ENCODE peak calls at places on chromosomes 1 and 21, in six cellular contexts. J, P, D, H, T and L are unnamed samples.

GRCh38 chr1:237562247-237562823 is 328.4 kb downstream of the ZP4 start:
- DNase-seq in J (peak), P (peak), D (peak), H (peak), T (peak), L (no peak)

GRCh38 chr1:115955228-115955627 is 21.1 kb upstream of the SLC22A15 start:
- DNase-seq in J (no peak), P (no peak), D (no peak), H (no peak), T (no peak), L (no peak)

GRCh38 chr1:207088161-207088560 is 499 bp upstream of the C4BPB start:
- DNase-seq in J (no peak), P (no peak), D (no peak), H (peak), T (no peak), L (no peak)

GRCh38 chr1:33010946-33011731 is 25.5 kb downstream of the AK2 start:
- DNase-seq in J (no peak), P (peak), D (no peak), H (no peak), T (no peak), L (no peak)

GRCh38 chr1:182786223-182787001 is 3.2 kb upstream of the NPL start:
- DNase-seq in J (peak), P (peak), D (peak), H (no peak), T (no peak), L (peak)

GRCh38 chr1:168615965-168616364 is 39.6 kb downstream of the XCL1 start:
- DNase-seq in J (no peak), P (no peak), D (no peak), H (no peak), T (no peak), L (no peak)

GRCh38 chr1:88484862-88485261 is 199.2 kb upstream of the PKN2 start:
- DNase-seq in J (no peak), P (no peak), D (no peak), H (no peak), T (no peak), L (no peak)

GRCh38 chr1:245501635-245502034 is 346.9 kb downstream of the KIF26B start:
- DNase-seq in J (no peak), P (no peak), D (no peak), H (no peak), T (no peak), L (no peak)

GRCh38 chr1:183040600-183040999 is 17.4 kb downstream of the LAMC1 start:
- DNase-seq in J (no peak), P (no peak), D (no peak), H (no peak), T (no peak), L (no peak)

GRCh38 chr1:110756506-110756905 is 81.8 kb upstream of the KCNA3 start:
- DNase-seq in J (no peak), P (no peak), D (no peak), H (no peak), T (no peak), L (no peak)

GRCh38 chr1:1200876-1201810 is 5.2 kb downstream of the TNFRSF18 start:
- DNase-seq in J (peak), P (peak), D (peak), H (no peak), T (no peak), L (peak)

GRCh38 chr1:29592731-29593130 is 356.4 kb downstream of the PTPRU start:
- DNase-seq in J (no peak), P (no peak), D (no peak), H (no peak), T (no peak), L (no peak)

GRCh38 chr1:6157528-6158174 is 22.5 kb downstream of the CHD5 start:
- DNase-seq in J (no peak), P (no peak), D (peak), H (peak), T (no peak), L (no peak)

GRCh38 chr1:24507423-24507804 is 4.8 kb downstream of the RCAN3 start:
- DNase-seq in J (no peak), P (no peak), D (no peak), H (no peak), T (no peak), L (no peak)

GRCh38 chr1:31912839-31913239 is 25.3 kb downstream of the PTP4A2 start:
- DNase-seq in J (no peak), P (no peak), D (no peak), H (no peak), T (no peak), L (no peak)

GRCh38 chr1:75615664-75616435 is 4.9 kb upstream of the SLC44A5 start:
- DNase-seq in J (peak), P (peak), D (peak), H (no peak), T (no peak), L (peak)

GRCh38 chr1:159927887-159928431 is 2.7 kb upstream of the TAGLN2 start:
- DNase-seq in J (no peak), P (no peak), D (no peak), H (no peak), T (no peak), L (peak)

GRCh38 chr1:41342774-41343355 is 18.4 kb upstream of the FOXO6 start:
- DNase-seq in J (no peak), P (no peak), D (no peak), H (no peak), T (no peak), L (no peak)

GRCh38 chr1:39754906-39755504 is 16.1 kb downstream of the OXCT2 start:
- DNase-seq in J (no peak), P (no peak), D (no peak), H (no peak), T (no peak), L (no peak)

GRCh38 chr1:231576804-231577718 is 48.6 kb downstream of the TSNAX start:
- DNase-seq in J (no peak), P (no peak), D (no peak), H (no peak), T (no peak), L (no peak)

GRCh38 chr1:33420870-33421775 is 9.8 kb downstream of the PHC2 start:
- DNase-seq in J (no peak), P (peak), D (peak), H (no peak), T (no peak), L (no peak)

GRCh38 chr1:43531453-43531905 is 796 bp downstream of the PTPRF start:
- DNase-seq in J (peak), P (peak), D (peak), H (no peak), T (no peak), L (peak)

GRCh38 chr1:65148548-65149390 is 766 bp downstream of the AK4 start:
- DNase-seq in J (peak), P (peak), D (peak), H (no peak), T (no peak), L (peak)

GRCh38 chr1:184685116-184685515 is 69.5 kb downstream of the EDEM3 start:
- DNase-seq in J (no peak), P (no peak), D (no peak), H (no peak), T (no peak), L (no peak)

GRCh38 chr1:36876990-36877389 is 157.3 kb downstream of the GRIK3 start:
- DNase-seq in J (no peak), P (no peak), D (no peak), H (no peak), T (no peak), L (no peak)

GRCh38 chr1:228666686-228667085 is 68.6 kb upstream of the RHOU start:
- DNase-seq in J (no peak), P (no peak), D (no peak), H (no peak), T (no peak), L (no peak)

GRCh38 chr1:221772107-221772506 is 30.2 kb upstream of the DUSP10 start:
- DNase-seq in J (no peak), P (no peak), D (peak), H (peak), T (no peak), L (no peak)

GRCh38 chr1:29703596-29703995 is 467.3 kb downstream of the PTPRU start:
- DNase-seq in J (peak), P (peak), D (peak), H (peak), T (no peak), L (peak)

GRCh38 chr1:174746024-174746808 is 253.5 kb upstream of the CACYBP start:
- DNase-seq in J (no peak), P (no peak), D (no peak), H (no peak), T (no peak), L (no peak)

GRCh38 chr1:7469255-7469938 is 301.7 kb upstream of the VAMP3 start:
- DNase-seq in J (no peak), P (no peak), D (no peak), H (no peak), T (no peak), L (no peak)

GRCh38 chr1:158496379-158496778 is 24.4 kb downstream of the OR10R2 start:
- DNase-seq in J (peak), P (peak), D (peak), H (no peak), T (peak), L (no peak)

GRCh38 chr1:78408192-78408591 is 82.6 kb upstream of the PTGFR start:
- DNase-seq in J (no peak), P (no peak), D (no peak), H (no peak), T (no peak), L (no peak)

GRCh38 chr21:30713786-30714185 is 4.8 kb downstream of the KRTAP21-3 start:
- DNase-seq in J (no peak), P (no peak), D (no peak), H (no peak), T (no peak), L (no peak)

GRCh38 chr1:211198111-211198510 is 61.1 kb upstream of the RCOR3 start:
- DNase-seq in J (no peak), P (no peak), D (peak), H (no peak), T (no peak), L (no peak)

GRCh38 chr1:54805981-54806381 is 4.9 kb upstream of the TTC22 start:
- DNase-seq in J (no peak), P (no peak), D (no peak), H (no peak), T (no peak), L (no peak)

GRCh38 chr1:35850051-35850450 is 33.0 kb upstream of the AGO1 start:
- DNase-seq in J (no peak), P (no peak), D (no peak), H (no peak), T (no peak), L (no peak)

GRCh38 chr21:44957901-44958451 is 18.1 kb downstream of the SLX9 start:
- DNase-seq in J (no peak), P (no peak), D (no peak), H (no peak), T (no peak), L (no peak)
- H3K4me3 ChIP-seq in J (no peak), P (no peak), D (no peak), H (no peak), T (no peak), L (no peak)

GRCh38 chr21:43867332-43867703 is 2.3 kb downstream of the AGPAT3 start:
- DNase-seq in J (no peak), P (no peak), D (no peak), H (no peak), T (no peak), L (no peak)
- H3K27ac ChIP-seq in J (no peak), P (no peak), D (peak), H (no peak), T (no peak), L (peak)

GRCh38 chr1:154386643-154387352 is 18.3 kb upstream of the IL6R start:
- DNase-seq in J (no peak), P (no peak), D (no peak), H (no peak), T (no peak), L (peak)
- H3K4me3 ChIP-seq in J (no peak), P (no peak), D (no peak), H (no peak), T (no peak), L (no peak)

GRCh38 chr1:93722081-93723031 is 40.7 kb upstream of the BCAR3 start:
- DNase-seq in J (peak), P (peak), D (no peak), H (no peak), T (no peak), L (no peak)

GRCh38 chr1:93728480-93729131 is 47.0 kb upstream of the BCAR3 start:
- DNase-seq in J (no peak), P (no peak), D (no peak), H (no peak), T (no peak), L (no peak)

GRCh38 chr1:93720931-93721614 is 39.4 kb upstream of the BCAR3 start:
- DNase-seq in J (no peak), P (no peak), D (peak), H (peak), T (no peak), L (no peak)

GRCh38 chr1:93723101-93723500 is 41.5 kb upstream of the BCAR3 start:
- DNase-seq in J (peak), P (no peak), D (peak), H (peak), T (no peak), L (no peak)

GRCh38 chr1:93723733-93724270 is 42.2 kb upstream of the BCAR3 start:
- DNase-seq in J (peak), P (no peak), D (no peak), H (no peak), T (no peak), L (no peak)
- H3K27ac ChIP-seq in J (peak), P (no peak), D (peak), H (no peak), T (no peak), L (no peak)

DNA sequence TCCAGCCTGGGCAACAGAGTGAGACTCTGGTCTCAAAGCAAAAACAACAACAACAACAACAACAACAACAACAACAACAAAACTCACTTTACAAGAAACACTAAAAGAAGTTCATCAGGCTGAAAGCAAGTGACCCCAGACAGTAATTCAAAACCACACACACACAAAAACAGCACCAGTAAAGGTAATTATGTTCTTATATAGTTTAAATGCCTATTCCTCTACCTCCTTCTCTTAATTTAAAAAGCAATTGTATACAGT is 1.7 kb downstream of the C1orf174 start:
- DNase-seq in J (no peak), P (no peak), D (no peak), H (no peak), T (no peak), L (no peak)
- H3K4me3 ChIP-seq in J (no peak), P (no peak), D (peak), H (peak), T (no peak), L (no peak)

DNA sequence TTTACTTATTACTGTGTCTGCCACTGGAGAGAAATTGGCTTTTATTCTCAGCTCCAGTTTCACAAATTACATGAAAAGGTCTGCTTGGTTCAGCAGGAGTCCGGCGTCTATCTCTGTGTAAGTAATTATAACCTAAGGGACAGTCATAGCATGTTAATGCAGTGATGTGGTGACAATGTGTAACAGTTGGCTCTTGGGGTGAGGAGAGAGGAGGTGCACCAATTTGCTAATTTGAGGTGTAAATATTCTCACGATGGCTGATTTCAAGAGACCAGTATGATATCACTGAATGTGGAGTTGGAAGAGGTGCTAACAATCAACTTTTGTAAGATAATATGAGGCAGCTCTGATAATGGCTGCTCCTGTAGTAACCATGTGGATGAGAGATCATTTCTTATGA is 86.1 kb downstream of the CTH start:
- DNase-seq in J (no peak), P (no peak), D (no peak), H (no peak), T (no peak), L (no peak)
- H3K27ac ChIP-seq in J (no peak), P (no peak), D (no peak), H (no peak), T (no peak), L (no peak)

DNA sequence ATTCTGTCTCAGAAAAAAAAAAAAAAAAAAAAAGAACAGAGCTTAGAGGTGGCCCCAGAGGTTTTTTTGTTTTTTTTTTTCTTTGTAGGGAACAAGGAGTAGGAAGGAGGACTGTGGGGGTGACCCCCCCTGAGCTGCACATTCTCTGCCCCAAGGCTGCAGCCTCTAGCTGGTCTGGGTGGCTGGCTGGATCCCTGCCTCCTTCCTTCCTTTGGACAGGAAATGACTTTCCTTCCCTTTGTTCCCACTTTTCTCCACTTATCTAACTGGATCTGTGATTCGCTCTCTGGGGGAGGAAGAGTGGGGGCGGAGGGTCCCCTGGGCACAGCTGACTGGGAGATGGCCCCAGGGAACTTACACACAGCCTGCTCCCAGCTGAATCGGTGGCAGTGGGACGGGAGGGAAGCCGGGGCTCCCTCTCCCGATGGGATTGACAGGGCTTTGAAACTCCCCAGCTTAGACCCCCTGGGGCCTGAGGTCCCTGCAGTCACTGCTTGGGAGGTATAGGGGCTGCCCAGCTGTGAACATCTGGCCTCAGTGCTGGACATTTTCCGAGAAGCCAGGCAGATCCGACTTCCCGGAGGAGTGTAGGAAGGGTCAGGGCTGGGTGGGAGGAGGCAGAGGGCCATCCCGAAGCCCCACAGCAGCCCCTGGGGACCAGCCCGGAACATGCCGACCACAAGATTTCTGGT is 2.1 kb downstream of the FBLIM1 start:
- DNase-seq in J (peak), P (peak), D (peak), H (no peak), T (no peak), L (no peak)
- H3K4me3 ChIP-seq in J (no peak), P (peak), D (peak), H (peak), T (no peak), L (peak)